ENCODE peak calls at places on chromosome 3, in four cellular contexts. H is H1, Z is HepG2, R is GM12878. M is an unnamed sample.

GRCh38 chr3:72520690-72521308 is 327.4 kb downstream of the SHQ1 start:
- DNase-seq in H (no peak), Z (peak; percentile 53), R (no peak), M (no peak)

GRCh38 chr3:4825572-4826236 is 153.5 kb upstream of the BHLHE40 start:
- DNase-seq in H (no peak), Z (peak; percentile 17), R (no peak), M (peak; percentile 93)

GRCh38 chr3:36944012-36944640 is 728 bp downstream of the TRANK1 start:
- DNase-seq in H (no peak), Z (no peak), R (no peak), M (no peak)

GRCh38 chr3:159536876-159537275 is 451.8 kb upstream of the IL12A start:
- DNase-seq in H (no peak), Z (no peak), R (no peak), M (no peak)

GRCh38 chr3:11820540-11821041 is 26.1 kb downstream of the TAMM41 start:
- DNase-seq in H (no peak), Z (no peak), R (no peak), M (no peak)

GRCh38 chr3:159252772-159253384 is 451.0 kb downstream of the MFSD1 start:
- DNase-seq in H (no peak), Z (peak; percentile 10), R (peak; percentile 11), M (peak; percentile 46)

GRCh38 chr3:129592362-129593150 is 13.9 kb downstream of the PLXND1 start:
- DNase-seq in H (no peak), Z (no peak), R (no peak), M (no peak)

GRCh38 chr3:179653777-179654117 is 907 bp downstream of the USP13 start:
- DNase-seq in H (no peak), Z (no peak), R (no peak), M (no peak)

GRCh38 chr3:108486910-108487309 is 23.5 kb downstream of the MYH15 start:
- DNase-seq in H (no peak), Z (no peak), R (no peak), M (peak; percentile 15)

GRCh38 chr3:194856296-194856695 is 170.6 kb downstream of the FAM43A start:
- DNase-seq in H (no peak), Z (no peak), R (no peak), M (no peak)

GRCh38 chr3:136078421-136079364 is 113.2 kb downstream of the PPP2R3A start:
- DNase-seq in H (no peak), Z (peak; percentile 4), R (no peak), M (peak; percentile 9)

GRCh38 chr3:131350506-131350905 is 31.1 kb upstream of the NUDT16 start:
- DNase-seq in H (no peak), Z (no peak), R (no peak), M (no peak)

GRCh38 chr3:155211266-155211665 is 82.2 kb downstream of the STRIT1 start:
- DNase-seq in H (no peak), Z (no peak), R (no peak), M (no peak)

GRCh38 chr3:120604382-120604781 is 8.2 kb downstream of the NDUFB4 start:
- DNase-seq in H (no peak), Z (no peak), R (no peak), M (no peak)

GRCh38 chr3:195033531-195034091 is 237.3 kb downstream of the XXYLT1 start:
- DNase-seq in H (no peak), Z (peak; percentile 53), R (no peak), M (no peak)

GRCh38 chr3:38374221-38374620 is 27.6 kb downstream of the XYLB start:
- DNase-seq in H (no peak), Z (no peak), R (no peak), M (peak; percentile 37)

GRCh38 chr3:167728176-167728575 is 6.5 kb downstream of the PDCD10 start:
- DNase-seq in H (no peak), Z (no peak), R (no peak), M (no peak)

GRCh38 chr3:130935761-130936160 is 41.9 kb downstream of the ATP2C1 start:
- DNase-seq in H (no peak), Z (no peak), R (no peak), M (no peak)

GRCh38 chr3:8624612-8625011 is 20.0 kb downstream of the SSUH2 start:
- DNase-seq in H (no peak), Z (no peak), R (no peak), M (no peak)

DNA sequence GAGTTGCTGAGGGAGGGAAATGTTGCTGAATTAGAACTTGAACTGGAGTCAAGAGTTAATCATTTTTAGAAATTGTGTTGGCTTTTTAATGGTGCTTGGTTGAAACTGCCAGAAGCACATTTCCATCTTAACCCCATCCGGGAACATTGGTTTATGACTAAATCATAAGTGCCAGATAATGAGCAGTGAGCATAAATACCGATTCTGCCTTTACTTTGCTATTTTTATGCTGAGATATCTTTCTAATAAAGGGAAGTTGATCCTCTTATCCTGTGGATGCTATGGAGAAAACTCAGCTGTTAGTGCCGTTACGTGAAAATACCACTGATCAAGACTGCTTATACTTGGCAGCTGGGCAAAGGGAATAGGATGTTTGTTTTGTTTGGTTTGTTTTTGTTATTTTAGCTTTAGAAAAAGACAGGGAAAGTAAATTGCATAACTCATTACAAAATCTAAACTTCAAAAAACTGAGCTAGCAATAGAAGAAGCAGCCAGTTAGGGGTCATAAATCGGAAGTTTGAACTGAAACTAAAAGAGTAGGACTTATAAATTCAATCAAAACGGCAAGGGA is 813.1 kb downstream of the NAALADL2 start:
- DNase-seq in H (no peak), Z (no peak), R (no peak), M (no peak)
- H3K9ac ChIP-seq in H (no peak overlapping the region), Z (no peak overlapping the region), R (no peak overlapping the region), M (no peak overlapping the region)

GRCh38 chr3:186823391-186823790 is 17.1 kb upstream of the RFC4 start:
- DNase-seq in H (no peak), Z (no peak), R (no peak), M (no peak)

GRCh38 chr3:186825294-186825821 is 17.2 kb upstream of the ADIPOQ start:
- DNase-seq in H (no peak), Z (no peak), R (no peak), M (peak; percentile 54)

GRCh38 chr3:186824430-186825139 is 17.9 kb upstream of the ADIPOQ start:
- DNase-seq in H (no peak), Z (no peak), R (no peak), M (no peak)

GRCh38 chr3:186818956-186819355 is 12.7 kb upstream of the RFC4 start:
- DNase-seq in H (no peak), Z (no peak), R (no peak), M (no peak)

GRCh38 chr3:186821429-186822367 is 15.4 kb upstream of the RFC4 start:
- DNase-seq in H (no peak), Z (peak; percentile 56), R (no peak), M (peak; percentile 36)
- TF ChIP-seq HDAC6 in H (no peak), Z (no peak), R (no peak), M (no peak)

DNA sequence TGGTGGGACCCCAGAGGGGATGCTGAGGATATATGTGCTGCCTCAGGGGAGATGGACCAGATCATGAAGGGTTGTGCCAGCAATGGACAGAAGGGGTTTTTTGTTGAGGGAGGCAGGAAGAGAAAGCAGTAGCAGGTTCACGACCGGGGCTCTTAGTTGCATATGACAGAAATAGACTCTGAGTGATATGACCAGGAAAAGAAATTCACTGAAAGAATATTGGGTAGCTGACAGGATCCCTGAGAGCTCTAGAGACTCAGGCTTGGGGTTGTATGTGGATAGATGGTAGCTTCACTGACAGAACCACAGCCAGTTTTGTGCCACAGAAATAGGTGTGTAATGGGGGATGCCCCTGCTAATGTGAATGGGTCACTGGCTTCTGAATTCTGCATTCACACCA is 241.6 kb downstream of the ZNF621 start:
- DNase-seq in H (no peak), Z (no peak), R (no peak), M (no peak)
- H3K9ac ChIP-seq in H (no peak overlapping the region), Z (no peak overlapping the region), R (no peak overlapping the region), M (no peak overlapping the region)

GRCh38 chr3:157498374-157498773 is 4.8 kb downstream of the VEPH1 start:
- DNase-seq in H (no peak), Z (no peak), R (no peak), M (no peak)

GRCh38 chr3:157495846-157496245 is 7.4 kb downstream of the VEPH1 start:
- DNase-seq in H (no peak), Z (no peak), R (no peak), M (no peak)

GRCh38 chr3:157500232-157500631 is 3.0 kb downstream of the VEPH1 start:
- DNase-seq in H (no peak), Z (no peak), R (no peak), M (no peak)

GRCh38 chr3:157501863-157502262 is 1.4 kb downstream of the VEPH1 start:
- DNase-seq in H (no peak), Z (no peak), R (no peak), M (no peak)

DNA sequence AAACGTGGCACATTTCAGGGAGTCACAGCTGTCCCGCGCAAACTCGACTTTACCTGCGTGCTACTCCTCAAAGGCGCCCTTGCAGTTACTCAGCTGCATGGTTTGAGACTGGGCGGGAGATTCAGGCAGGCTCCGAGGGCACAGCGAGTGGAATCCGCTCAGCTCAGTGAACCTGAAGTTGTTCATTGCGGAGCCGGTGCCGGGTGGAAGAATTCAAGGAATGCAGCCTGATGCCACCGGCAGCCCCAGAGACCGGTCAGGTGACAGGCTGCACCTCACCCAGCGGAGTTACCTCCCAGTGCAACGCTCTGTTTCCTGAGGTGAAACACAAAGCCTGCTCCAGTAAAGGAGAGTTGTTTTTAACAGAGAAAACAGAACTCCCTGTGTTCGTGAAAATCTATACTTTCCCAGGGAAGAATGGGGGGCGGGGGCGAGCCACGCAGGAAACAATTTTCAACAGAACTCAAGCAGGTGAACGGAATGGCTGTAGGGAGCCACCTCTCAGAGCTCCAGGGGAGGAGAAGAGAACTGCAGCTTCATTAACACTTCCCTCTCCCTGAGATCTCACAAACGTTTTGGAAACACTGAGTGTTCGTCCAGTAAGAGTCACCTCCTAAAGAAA is 3.8 kb downstream of the VEPH1 start:
- DNase-seq in H (peak; percentile 74), Z (peak; percentile 61), R (no peak), M (no peak)
- TF ChIP-seq HDAC6 in H (no peak), Z (no peak), R (no peak), M (no peak)

GRCh38 chr3:46559030-46559704 is 6.9 kb downstream of the LRRC2 start:
- DNase-seq in H (no peak), Z (no peak), R (no peak), M (no peak)
- H3K9ac ChIP-seq in H (no peak overlapping the region), Z (peak overlapping the region; percentile 64), R (no peak overlapping the region), M (no peak overlapping the region)

M was measured in K562.